ENCODE peak calls at places on chromosome 11, in nine cellular contexts. One of them, this sample, is unnamed.

GRCh38 chr11:19774817-19775600 is 62.4 kb downstream of the NAV2 start:
- DNase-seq in psoas muscle: no peak
- DNase-seq in foreskin fibroblast: no peak
- DNase-seq in stimulated activated CD4-positive, alpha-beta T cell treated with anti-CD3 and anti-CD28 coated beads, Interleukin-15, amount 100 ng/mL, for 1 hour: no peak
- DNase-seq in Right ventricle myocardium superior: no peak
- DNase-seq in caudate nucleus: no peak
- DNase-seq in GF-D8: no peak
- DNase-seq in HFFc6: no peak
- DNase-seq in SK-N-SH: no peak
- DNase-seq in this sample: no peak

GRCh38 chr11:64036081-64037026 is 623 bp downstream of the FLRT1 start:
- DNase-seq in psoas muscle: peak; percentile 68
- DNase-seq in foreskin fibroblast: peak; percentile 24
- DNase-seq in stimulated activated CD4-positive, alpha-beta T cell treated with anti-CD3 and anti-CD28 coated beads, Interleukin-15, amount 100 ng/mL, for 1 hour: no peak
- DNase-seq in Right ventricle myocardium superior: no peak
- DNase-seq in caudate nucleus: peak; percentile 67
- DNase-seq in GF-D8: no peak
- DNase-seq in HFFc6: peak; percentile 10
- DNase-seq in SK-N-SH: peak; percentile 73
- DNase-seq in this sample: peak; percentile 10

GRCh38 chr11:46026616-46027293 is 94.5 kb downstream of the PHF21A start:
- DNase-seq in psoas muscle: no peak
- DNase-seq in foreskin fibroblast: peak; percentile 54
- DNase-seq in stimulated activated CD4-positive, alpha-beta T cell treated with anti-CD3 and anti-CD28 coated beads, Interleukin-15, amount 100 ng/mL, for 1 hour: no peak
- DNase-seq in Right ventricle myocardium superior: no peak
- DNase-seq in caudate nucleus: no peak
- DNase-seq in GF-D8: no peak
- DNase-seq in HFFc6: peak; percentile 62
- DNase-seq in SK-N-SH: no peak
- DNase-seq in this sample: peak; percentile 21

GRCh38 chr11:31699066-31699465 is 112.1 kb downstream of the PAX6 start:
- DNase-seq in psoas muscle: no peak
- DNase-seq in foreskin fibroblast: no peak
- DNase-seq in stimulated activated CD4-positive, alpha-beta T cell treated with anti-CD3 and anti-CD28 coated beads, Interleukin-15, amount 100 ng/mL, for 1 hour: no peak
- DNase-seq in Right ventricle myocardium superior: no peak
- DNase-seq in caudate nucleus: no peak
- DNase-seq in GF-D8: no peak
- DNase-seq in HFFc6: no peak
- DNase-seq in SK-N-SH: no peak
- DNase-seq in this sample: no peak

GRCh38 chr11:97687106-97687505 is 1297.3 kb downstream of the JRKL start:
- DNase-seq in psoas muscle: no peak
- DNase-seq in foreskin fibroblast: no peak
- DNase-seq in stimulated activated CD4-positive, alpha-beta T cell treated with anti-CD3 and anti-CD28 coated beads, Interleukin-15, amount 100 ng/mL, for 1 hour: no peak
- DNase-seq in Right ventricle myocardium superior: no peak
- DNase-seq in caudate nucleus: no peak
- DNase-seq in GF-D8: no peak
- DNase-seq in HFFc6: no peak
- DNase-seq in SK-N-SH: peak; percentile 7
- DNase-seq in this sample: no peak

GRCh38 chr11:86608251-86608799 is 64.1 kb downstream of the ME3 start:
- DNase-seq in psoas muscle: peak; percentile 56
- DNase-seq in foreskin fibroblast: peak; percentile 72
- DNase-seq in stimulated activated CD4-positive, alpha-beta T cell treated with anti-CD3 and anti-CD28 coated beads, Interleukin-15, amount 100 ng/mL, for 1 hour: no peak
- DNase-seq in Right ventricle myocardium superior: peak; percentile 76
- DNase-seq in caudate nucleus: peak; percentile 23
- DNase-seq in GF-D8: no peak
- DNase-seq in HFFc6: peak; percentile 74
- DNase-seq in SK-N-SH: peak; percentile 40
- DNase-seq in this sample: peak; percentile 59

GRCh38 chr11:4072668-4073285 is 21.8 kb upstream of the RRM1 start:
- DNase-seq in psoas muscle: no peak
- DNase-seq in foreskin fibroblast: peak; percentile 58
- DNase-seq in stimulated activated CD4-positive, alpha-beta T cell treated with anti-CD3 and anti-CD28 coated beads, Interleukin-15, amount 100 ng/mL, for 1 hour: no peak
- DNase-seq in Right ventricle myocardium superior: no peak
- DNase-seq in caudate nucleus: peak; percentile 30
- DNase-seq in GF-D8: peak; percentile 20
- DNase-seq in HFFc6: peak; percentile 66
- DNase-seq in SK-N-SH: peak; percentile 70
- DNase-seq in this sample: peak; percentile 56

GRCh38 chr11:4551346-4551979 is 6.5 kb downstream of the OR52M1 start:
- DNase-seq in psoas muscle: no peak
- DNase-seq in foreskin fibroblast: peak; percentile 1
- DNase-seq in stimulated activated CD4-positive, alpha-beta T cell treated with anti-CD3 and anti-CD28 coated beads, Interleukin-15, amount 100 ng/mL, for 1 hour: no peak
- DNase-seq in Right ventricle myocardium superior: no peak
- DNase-seq in caudate nucleus: no peak
- DNase-seq in GF-D8: no peak
- DNase-seq in HFFc6: no peak
- DNase-seq in SK-N-SH: peak; percentile 5
- DNase-seq in this sample: no peak

GRCh38 chr11:111960916-111961315 is 23.8 kb downstream of the DIXDC1 start:
- DNase-seq in psoas muscle: peak; percentile 57
- DNase-seq in foreskin fibroblast: no peak
- DNase-seq in stimulated activated CD4-positive, alpha-beta T cell treated with anti-CD3 and anti-CD28 coated beads, Interleukin-15, amount 100 ng/mL, for 1 hour: no peak
- DNase-seq in Right ventricle myocardium superior: no peak
- DNase-seq in caudate nucleus: no peak
- DNase-seq in GF-D8: no peak
- DNase-seq in HFFc6: no peak
- DNase-seq in SK-N-SH: no peak
- DNase-seq in this sample: no peak

GRCh38 chr11:43868852-43869567 is 11.6 kb upstream of the ALKBH3 start:
- DNase-seq in psoas muscle: no peak
- DNase-seq in foreskin fibroblast: peak; percentile 51
- DNase-seq in stimulated activated CD4-positive, alpha-beta T cell treated with anti-CD3 and anti-CD28 coated beads, Interleukin-15, amount 100 ng/mL, for 1 hour: no peak
- DNase-seq in Right ventricle myocardium superior: no peak
- DNase-seq in caudate nucleus: no peak
- DNase-seq in GF-D8: peak; percentile 89
- DNase-seq in HFFc6: peak; percentile 64
- DNase-seq in SK-N-SH: no peak
- DNase-seq in this sample: peak; percentile 66

GRCh38 chr11:119218141-119218878 is 12.2 kb downstream of the CBL start:
- DNase-seq in psoas muscle: no peak
- DNase-seq in foreskin fibroblast: peak; percentile 95
- DNase-seq in stimulated activated CD4-positive, alpha-beta T cell treated with anti-CD3 and anti-CD28 coated beads, Interleukin-15, amount 100 ng/mL, for 1 hour: no peak
- DNase-seq in Right ventricle myocardium superior: no peak
- DNase-seq in caudate nucleus: no peak
- DNase-seq in GF-D8: no peak
- DNase-seq in HFFc6: peak; percentile 98
- DNase-seq in SK-N-SH: no peak
- DNase-seq in this sample: peak; percentile 89

GRCh38 chr11:75031224-75031753 is 42.6 kb downstream of the NEU3 start:
- DNase-seq in psoas muscle: no peak
- DNase-seq in foreskin fibroblast: peak; percentile 81
- DNase-seq in stimulated activated CD4-positive, alpha-beta T cell treated with anti-CD3 and anti-CD28 coated beads, Interleukin-15, amount 100 ng/mL, for 1 hour: no peak
- DNase-seq in Right ventricle myocardium superior: no peak
- DNase-seq in caudate nucleus: no peak
- DNase-seq in GF-D8: no peak
- DNase-seq in HFFc6: peak; percentile 80
- DNase-seq in SK-N-SH: no peak
- DNase-seq in this sample: peak; percentile 68

GRCh38 chr11:62554377-62554776 is 7.8 kb upstream of the AHNAK start:
- DNase-seq in psoas muscle: peak; percentile 70
- DNase-seq in foreskin fibroblast: no peak
- DNase-seq in stimulated activated CD4-positive, alpha-beta T cell treated with anti-CD3 and anti-CD28 coated beads, Interleukin-15, amount 100 ng/mL, for 1 hour: no peak
- DNase-seq in Right ventricle myocardium superior: no peak
- DNase-seq in caudate nucleus: no peak
- DNase-seq in GF-D8: no peak
- DNase-seq in HFFc6: no peak
- DNase-seq in SK-N-SH: no peak
- DNase-seq in this sample: no peak

GRCh38 chr11:29318134-29318845 is 698.5 kb downstream of the KCNA4 start:
- DNase-seq in psoas muscle: no peak
- DNase-seq in foreskin fibroblast: peak; percentile 62
- DNase-seq in stimulated activated CD4-positive, alpha-beta T cell treated with anti-CD3 and anti-CD28 coated beads, Interleukin-15, amount 100 ng/mL, for 1 hour: no peak
- DNase-seq in Right ventricle myocardium superior: no peak
- DNase-seq in caudate nucleus: no peak
- DNase-seq in GF-D8: no peak
- DNase-seq in HFFc6: peak; percentile 66
- DNase-seq in SK-N-SH: no peak
- DNase-seq in this sample: no peak

GRCh38 chr11:118290923-118291322 is 13.6 kb upstream of the CD3E start:
- DNase-seq in psoas muscle: no peak
- DNase-seq in foreskin fibroblast: no peak
- DNase-seq in stimulated activated CD4-positive, alpha-beta T cell treated with anti-CD3 and anti-CD28 coated beads, Interleukin-15, amount 100 ng/mL, for 1 hour: no peak
- DNase-seq in Right ventricle myocardium superior: no peak
- DNase-seq in caudate nucleus: no peak
- DNase-seq in GF-D8: peak; percentile 72
- DNase-seq in HFFc6: peak; percentile 12
- DNase-seq in SK-N-SH: no peak
- DNase-seq in this sample: no peak